ENCODE peak calls at places on chromosomes 4 and X, in seven cellular contexts. V, J, Z, T, N, W and P are unnamed samples.

GRCh38 chr4:107094332-107094731 is 58.2 kb upstream of the DKK2 start:
- DNase-seq in V (no peak), J (no peak), Z (peak; percentile 32), T (no peak), N (peak; percentile 10), W (no peak), P (no peak)

GRCh38 chr4:55138367-55138766 is 13.0 kb upstream of the KDR start:
- DNase-seq in V (no peak), J (no peak), Z (no peak), T (no peak), N (no peak), W (no peak), P (no peak)

GRCh38 chr4:123776267-123776666 is 379.7 kb downstream of the SPRY1 start:
- DNase-seq in V (no peak), J (no peak), Z (no peak), T (no peak), N (no peak), W (no peak), P (no peak)

GRCh38 chr4:1242506-1243450 is 6.2 kb downstream of the CTBP1 start:
- DNase-seq in V (peak; percentile 48), J (no peak), Z (no peak), T (no peak), N (peak; percentile 2), W (no peak), P (no peak)

GRCh38 chr4:153153339-153153851 is 50.8 kb upstream of the TRIM2 start:
- DNase-seq in V (no peak), J (no peak), Z (no peak), T (no peak), N (peak; percentile 80), W (peak; percentile 41), P (no peak)

GRCh38 chrX:149568701-149569296 is 18.5 kb downstream of the MAGEA9B start:
- DNase-seq in V (no peak), J (no peak), Z (no peak), T (no peak), N (no peak), W (no peak), P (no peak)

GRCh38 chr4:76533314-76533713 is 98.3 kb downstream of the SHROOM3 start:
- DNase-seq in V (no peak), J (no peak), Z (no peak), T (no peak), N (no peak), W (no peak), P (no peak)

GRCh38 chrX:110341189-110342035 is 17.2 kb upstream of the RTL9 start:
- DNase-seq in V (no peak), J (peak; percentile 44), Z (peak; percentile 28), T (no peak), N (no peak), W (no peak), P (no peak)

GRCh38 chr4:67892905-67893304 is 9.1 kb upstream of the TMPRSS11D start:
- DNase-seq in V (no peak), J (no peak), Z (no peak), T (no peak), N (no peak), W (no peak), P (peak; percentile 13)

GRCh38 chrX:87900320-87900908 is 382.8 kb downstream of the KLHL4 start:
- DNase-seq in V (no peak), J (no peak), Z (no peak), T (no peak), N (no peak), W (no peak), P (no peak)

GRCh38 chr4:101187837-101188236 is 159.5 kb downstream of the PPP3CA start:
- DNase-seq in V (no peak), J (no peak), Z (no peak), T (no peak), N (no peak), W (no peak), P (no peak)

GRCh38 chr4:123896446-123897071 is 500.0 kb downstream of the SPRY1 start:
- DNase-seq in V (no peak), J (no peak), Z (no peak), T (no peak), N (no peak), W (no peak), P (no peak)

GRCh38 chrX:49061916-49062315 is 3.1 kb downstream of the CCDC120 start:
- DNase-seq in V (no peak), J (no peak), Z (no peak), T (no peak), N (no peak), W (no peak), P (no peak)

GRCh38 chrX:150084474-150085229 is 146.4 kb upstream of the EOLA2 start:
- DNase-seq in V (no peak), J (peak; percentile 32), Z (no peak), T (no peak), N (no peak), W (no peak), P (no peak)

GRCh38 chr4:1449475-1449832 is 43.2 kb upstream of the NKX1-1 start:
- DNase-seq in V (peak; percentile 53), J (no peak), Z (no peak), T (no peak), N (peak; percentile 1), W (no peak), P (no peak)

GRCh38 chr4:19024047-19024446 is 1002.5 kb upstream of the LCORL start:
- DNase-seq in V (no peak), J (no peak), Z (no peak), T (no peak), N (no peak), W (no peak), P (no peak)

GRCh38 chr4:86493460-86493859 is 100.7 kb upstream of the PTPN13 start:
- DNase-seq in V (no peak), J (no peak), Z (no peak), T (no peak), N (no peak), W (no peak), P (no peak)

GRCh38 chrX:18886344-18887161 is 97.4 kb downstream of the PHKA2 start:
- DNase-seq in V (peak; percentile 91), J (no peak), Z (peak; percentile 57), T (no peak), N (peak; percentile 76), W (peak; percentile 88), P (no peak)

GRCh38 chrX:74774988-74775387 is 150.3 kb downstream of the NEXMIF start:
- DNase-seq in V (no peak), J (no peak), Z (no peak), T (no peak), N (no peak), W (no peak), P (no peak)
- H3K4me3 ChIP-seq in V (no peak overlapping the region), J (no peak overlapping the region), Z (no peak overlapping the region), T (no peak overlapping the region), N (no peak overlapping the region), W (no peak overlapping the region), P (no peak overlapping the region)

DNA sequence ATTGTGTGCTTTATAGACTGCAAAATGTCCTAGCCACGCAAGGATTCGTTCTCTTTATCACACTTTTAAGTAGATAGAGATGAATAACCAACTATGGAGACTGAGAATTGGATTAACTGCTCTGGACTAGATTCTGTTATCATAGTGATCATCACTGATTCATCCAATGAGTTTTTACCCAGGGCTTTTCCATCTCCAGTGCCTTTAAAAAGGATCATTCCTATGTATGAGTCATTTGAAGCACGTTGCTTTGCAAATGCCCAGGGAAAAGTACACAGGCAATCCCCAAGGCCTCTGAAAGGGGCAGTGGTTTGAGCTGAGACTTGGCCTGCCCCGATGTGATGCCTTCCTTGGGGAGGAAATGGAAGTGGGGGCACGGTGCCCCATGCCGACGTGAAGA is 122.7 kb upstream of the PSAPL1 start:
- DNase-seq in V (no peak), J (peak; percentile 27), Z (no peak), T (peak; percentile 24), N (peak; percentile 61), W (no peak), P (no peak)
- H3K9me3 ChIP-seq in V (peaks cover 17% of the 10 kb centered on the region), J (peaks cover 48% of the 10 kb centered on the region), Z (peaks cover 19% of the 10 kb centered on the region), T (no peaks in the 10 kb centered on the region), N (no peaks in the 10 kb centered on the region), W (peaks cover 20% of the 10 kb centered on the region), P (peaks cover 2% of the 10 kb centered on the region)

GRCh38 chr4:8069102-8069752 is 89.4 kb downstream of the ABLIM2 start:
- DNase-seq in V (no peak), J (no peak), Z (no peak), T (no peak), N (no peak), W (peak; percentile 18), P (no peak)

GRCh38 chr4:8066336-8066931 is 92.2 kb downstream of the ABLIM2 start:
- DNase-seq in V (no peak), J (no peak), Z (no peak), T (no peak), N (no peak), W (peak; percentile 16), P (no peak)

GRCh38 chr4:8067274-8067936 is 91.2 kb downstream of the ABLIM2 start:
- DNase-seq in V (no peak), J (no peak), Z (no peak), T (no peak), N (no peak), W (peak; percentile 70), P (no peak)

GRCh38 chr4:8070751-8071718 is 87.6 kb downstream of the ABLIM2 start:
- DNase-seq in V (no peak), J (no peak), Z (no peak), T (no peak), N (no peak), W (peak; percentile 20), P (no peak)

DNA sequence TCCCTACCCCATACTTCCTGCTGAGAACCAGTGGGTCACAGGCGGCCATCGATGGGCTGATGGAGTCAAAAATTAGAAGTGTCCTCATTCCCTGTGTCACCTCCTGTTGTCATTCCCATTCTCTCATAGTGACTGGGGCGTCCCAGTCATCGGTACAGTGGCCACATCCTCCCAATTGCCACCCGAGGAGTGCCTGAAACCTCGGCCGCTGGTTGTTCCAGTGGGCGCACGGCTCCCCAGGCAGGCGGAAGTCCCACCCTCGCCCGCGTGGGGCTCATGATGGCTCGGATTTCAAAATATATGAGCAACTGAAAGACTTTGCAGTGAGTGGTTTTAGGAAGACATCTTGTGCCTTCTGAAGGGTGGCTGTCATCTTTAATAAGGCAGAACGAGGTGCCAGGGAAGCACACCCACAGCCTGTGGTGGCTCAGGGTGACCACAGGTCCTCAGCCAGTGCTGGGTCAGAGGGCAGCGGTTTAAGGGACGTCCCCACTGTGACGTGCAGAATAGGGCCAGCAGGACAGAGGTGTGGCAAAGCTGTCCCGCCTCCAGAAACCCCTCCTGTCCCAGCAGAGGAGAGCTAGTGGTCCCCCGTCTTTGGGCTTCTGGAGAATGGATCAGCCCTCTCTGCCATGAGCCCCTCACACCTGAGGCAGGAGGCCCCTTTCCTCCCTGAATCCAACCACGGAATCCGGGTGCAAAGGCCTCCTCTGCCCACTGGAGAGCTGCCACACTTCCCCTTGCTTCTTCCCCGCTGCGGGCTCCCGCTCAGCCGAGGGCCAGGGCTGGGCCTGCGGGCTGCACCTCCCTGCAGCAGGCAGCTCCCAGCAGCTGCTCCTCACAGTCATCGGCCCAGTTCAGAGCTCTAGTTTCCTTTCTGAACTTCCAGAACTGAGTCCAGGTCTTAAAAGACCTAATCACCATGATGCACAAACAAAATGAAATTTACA is 90.4 kb downstream of the ABLIM2 start:
- DNase-seq in V (no peak), J (no peak), Z (no peak), T (no peak), N (no peak), W (peak; percentile 19), P (no peak)
- H3K27me3 ChIP-seq in V (no peaks in the 10 kb centered on the region), J (peaks cover 43% of the 10 kb centered on the region), Z (no peaks in the 10 kb centered on the region), T (peaks cover 32% of the 10 kb centered on the region), N (no peaks in the 10 kb centered on the region), W (no peaks in the 10 kb centered on the region), P (no peaks in the 10 kb centered on the region)

DNA sequence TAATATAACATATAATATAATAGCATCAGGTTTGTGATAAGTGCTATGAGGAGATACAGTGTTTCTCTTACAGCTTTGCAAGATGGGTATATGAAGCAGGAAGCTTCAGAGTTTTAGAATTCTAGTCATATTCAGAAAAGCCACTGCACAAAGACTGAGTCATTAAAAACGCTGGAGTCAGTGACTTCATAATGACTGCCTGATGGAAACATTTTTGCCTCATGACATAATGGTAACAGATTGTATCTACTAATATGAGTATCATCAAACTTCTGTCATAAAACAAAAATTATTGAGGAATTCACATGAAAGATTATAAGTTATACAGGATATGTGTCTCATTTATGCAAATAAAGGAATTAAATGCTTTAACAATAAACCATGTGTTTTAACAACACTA is 46.8 kb downstream of the EPHA5 start:
- DNase-seq in V (no peak), J (peak; percentile 4), Z (no peak), T (no peak), N (no peak), W (no peak), P (no peak)
- H3K4me3 ChIP-seq in V (no peak overlapping the region), J (no peak overlapping the region), Z (no peak overlapping the region), T (no peak overlapping the region), N (no peak overlapping the region), W (no peak overlapping the region), P (no peak overlapping the region)